ENCODE peak calls at places on chromosome 2, in seven cellular contexts. R is astrocyte; Q is CD4-positive, CD25-positive, alpha-beta regulatory T cell; O is right cardiac atrium; U is lower lobe of right lung; L is GM23248; Z is lung. Y is an unnamed sample. For H3K4me1, the result is how much of the 10 kb centered on the place peaks cover.

GRCh38 chr2:46489430-46489829 is 10.1 kb downstream of the TMEM247 start:
- DNase-seq in L (peak), R (no peak), O (no peak), Z (no peak), U (no peak), Q (no peak), Y (no peak)

GRCh38 chr2:201008000-201008829 is 44.8 kb upstream of the ORC2 start:
- DNase-seq in L (no peak), Q (no peak), O (no peak), U (no peak), R (no peak), Z (no peak), Y (no peak)

GRCh38 chr2:3636586-3637310 is 21.3 kb upstream of the ALLC start:
- DNase-seq in O (no peak), Z (no peak), Q (no peak), U (no peak), L (no peak), R (no peak), Y (peak)

GRCh38 chr2:86794866-86795265 is 4.2 kb upstream of the CD8A start:
- DNase-seq in O (no peak), L (no peak), Q (peak), Z (no peak), U (no peak), R (no peak), Y (no peak)

GRCh38 chr2:48719480-48720177 is 35.9 kb downstream of the LHCGR start:
- DNase-seq in L (no peak), Z (peak), O (no peak), U (no peak), R (peak), Q (no peak), Y (no peak)

GRCh38 chr2:47499093-47499492 is 96.1 kb downstream of the MSH2 start:
- DNase-seq in Z (no peak), U (no peak), O (no peak), R (no peak), L (no peak), Q (no peak), Y (no peak)

GRCh38 chr2:66305714-66306113 is 129.2 kb upstream of the MEIS1 start:
- DNase-seq in Z (peak), Q (no peak), O (peak), U (peak), L (no peak), R (peak), Y (no peak)

GRCh38 chr2:39989888-39990287 is 210.8 kb upstream of the THUMPD2 start:
- DNase-seq in Q (no peak), L (peak), O (no peak), R (no peak), Z (no peak), U (no peak), Y (no peak)

GRCh38 chr2:226031078-226031937 is 631.8 kb downstream of the NYAP2 start:
- DNase-seq in L (peak), R (peak), U (peak), Z (peak), O (peak), Q (peak), Y (peak)

GRCh38 chr2:43486604-43487003 is 109.2 kb downstream of the THADA start:
- DNase-seq in U (no peak), L (no peak), Q (no peak), Z (no peak), R (no peak), O (no peak), Y (no peak)

GRCh38 chr2:95034221-95034620 is 8.7 kb downstream of the MAL start:
- DNase-seq in Z (no peak), O (no peak), U (no peak), Q (no peak), R (no peak), L (peak), Y (no peak)
- H3K27ac ChIP-seq in Z (no peak), O (no peak), U (no peak), Q (peak), R (no peak), L (no peak), Y (no peak)

GRCh38 chr2:45166229-45166890 is 157.1 kb upstream of the SIX2 start:
- DNase-seq in R (no peak), U (no peak), Z (no peak), Q (no peak), L (no peak), O (no peak), Y (no peak)
- H3K4me1 ChIP-seq in R (under half), U (under half), Z (under half), Q (under half), L (under half), O (under half), Y (under half)

DNA sequence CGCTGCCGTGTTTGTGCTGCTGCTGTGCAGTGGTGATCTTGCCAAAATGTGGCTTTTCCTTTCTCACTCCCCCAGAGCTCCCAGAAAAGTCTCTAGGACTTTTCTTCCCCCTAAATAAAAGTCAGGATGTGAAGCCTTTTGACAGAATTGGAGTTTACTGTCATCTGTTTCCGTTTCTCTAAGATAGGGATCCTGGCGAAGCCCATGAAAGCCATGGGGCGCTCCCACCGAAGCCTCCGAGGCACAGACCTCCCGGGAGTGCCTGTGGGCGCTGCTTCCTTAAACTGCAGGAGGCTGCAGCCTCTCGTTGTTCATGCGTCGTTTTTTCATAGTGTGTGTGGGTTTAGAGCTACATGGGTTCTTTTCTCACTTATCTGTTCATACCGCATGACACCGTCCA is 56.8 kb downstream of the ASAP2 start:
- DNase-seq in R (no peak), Z (no peak), L (peak), Q (no peak), O (no peak), U (no peak), Y (no peak)
- H3K27ac ChIP-seq in R (peak), Z (peak), L (peak), Q (no peak), O (peak), U (peak), Y (peak)

DNA sequence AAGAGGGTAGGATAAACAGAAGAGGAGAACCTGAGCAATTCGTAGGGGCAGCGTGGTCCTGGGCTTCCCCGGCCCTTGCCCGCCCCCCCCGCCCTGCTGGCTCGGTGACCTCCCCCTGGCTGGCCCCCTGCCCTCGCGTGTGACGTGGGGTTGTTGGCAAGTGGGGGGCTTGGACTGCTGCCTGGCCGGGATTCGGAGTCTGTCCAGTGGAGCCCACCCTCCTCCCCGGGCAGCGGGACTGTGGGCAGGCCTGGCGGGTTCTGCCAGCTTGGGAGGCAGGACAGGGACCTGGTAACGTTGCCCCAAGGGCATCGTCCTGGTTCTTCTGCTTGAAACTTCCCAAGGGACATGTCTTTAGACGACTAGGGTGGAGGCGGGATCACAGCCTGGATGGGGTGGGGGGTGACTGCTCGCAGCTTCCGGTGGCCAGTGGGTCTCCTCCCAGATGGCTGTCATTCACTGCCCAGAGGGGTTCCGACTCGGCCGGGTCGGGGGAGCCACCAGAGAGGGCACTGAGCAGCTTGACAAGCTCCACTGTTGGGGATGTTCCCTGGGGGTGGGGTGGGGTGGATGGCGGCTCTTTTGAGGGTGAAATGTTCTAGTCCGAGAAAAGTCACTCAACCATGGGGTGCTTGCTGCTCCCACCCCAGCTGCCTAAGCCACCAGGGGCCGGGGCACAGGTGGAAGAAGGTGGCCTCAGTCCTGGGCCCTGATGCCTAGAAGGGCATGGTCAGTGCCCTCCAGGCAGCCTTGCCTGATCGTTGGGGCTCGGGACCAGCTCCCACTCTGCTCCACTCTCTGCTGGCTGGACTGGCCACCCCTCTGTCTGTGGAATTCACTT is 4.2 kb upstream of the HS6ST1 start:
- DNase-seq in L (no peak), Q (no peak), O (peak), U (no peak), R (no peak), Z (peak), Y (peak)
- H3K4me1 ChIP-seq in L (under half), Q (under half), O (under half), U (under half), R (under half), Z (under half), Y (under half)

DNA sequence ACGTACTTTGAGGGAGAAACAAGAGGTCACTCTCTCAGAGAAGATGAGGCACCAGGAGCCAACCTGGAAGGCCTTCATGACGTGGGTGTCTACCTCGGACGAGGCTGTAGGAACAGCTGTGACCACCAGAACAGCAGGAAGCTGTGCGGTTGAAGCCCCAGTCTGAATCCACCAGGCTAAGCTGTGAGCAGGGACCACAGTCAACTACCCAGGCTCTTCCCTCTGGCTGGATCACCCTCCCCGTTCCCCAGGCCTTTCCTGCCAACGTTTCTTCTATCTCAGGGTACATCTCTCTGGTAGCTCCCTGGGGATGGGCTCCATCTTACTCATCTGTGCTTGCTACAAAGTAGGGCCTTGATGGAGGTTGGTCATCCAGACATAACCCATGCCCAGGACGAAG is 36.8 kb upstream of the CYP27C1 start:
- DNase-seq in O (no peak), Q (no peak), R (no peak), U (no peak), L (no peak), Z (no peak), Y (no peak)
- H3K27ac ChIP-seq in O (no peak), Q (no peak), R (no peak), U (no peak), L (no peak), Z (no peak), Y (no peak)

DNA sequence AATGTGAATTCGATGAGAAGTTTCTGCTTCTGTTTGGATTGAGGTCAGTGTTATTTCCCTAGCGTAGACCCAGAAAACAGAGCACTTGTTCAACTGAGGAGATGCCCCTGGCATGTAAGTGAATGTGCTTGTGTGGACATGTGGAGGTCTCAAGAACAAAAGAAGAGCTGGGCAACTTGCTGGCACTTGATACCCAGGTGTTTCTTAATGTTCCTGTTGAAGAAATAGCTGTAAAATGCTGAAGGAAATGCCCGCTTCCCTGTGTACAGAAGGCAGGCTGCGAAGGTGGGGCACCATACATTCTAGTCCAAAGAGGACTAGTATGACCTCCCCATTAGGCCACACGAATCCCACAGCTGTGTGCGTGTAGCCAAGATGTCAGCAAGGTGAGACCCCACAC is 9.8 kb upstream of the LBH start:
- DNase-seq in Z (no peak), Q (no peak), O (no peak), R (no peak), U (no peak), L (no peak), Y (peak)
- H3K4me1 ChIP-seq in Z (under half), Q (under half), O (under half), R (under half), U (under half), L (under half), Y (under half)

GRCh38 chr2:167198009-167198408 is 309.7 kb downstream of the XIRP2 start:
- DNase-seq in Z (no peak), R (no peak), Q (no peak), U (no peak), L (no peak), O (no peak), Y (no peak)
- H3K27ac ChIP-seq in Z (no peak), R (no peak), Q (no peak), U (no peak), L (no peak), O (no peak), Y (no peak)

Y was measured in endodermal cell.